ENCODE peak calls at places on chromosomes 16 and 17, in nine cellular contexts. X is PC-3, A is neural progenitor cell, I is brain microvascular endothelial cell, M is ovary, C is heart right ventricle, Y is fibroblast of lung, E is A549, W is thoracic aorta. L is an unnamed sample.

GRCh38 chr16:88084881-88085280 is 133.6 kb downstream of the BANP start:
- DNase-seq in E (no peak), X (no peak), C (no peak), I (no peak), M (no peak), Y (peak), A (no peak), W (no peak), L (no peak)

GRCh38 chr17:9253308-9253707 is 232.0 kb downstream of the NTN1 start:
- DNase-seq in C (no peak), E (no peak), I (no peak), Y (no peak), X (no peak), M (no peak), A (no peak), W (no peak), L (no peak)

GRCh38 chr17:146983-147761 is 9.8 kb downstream of the SCGB1C2 start:
- DNase-seq in A (no peak), E (no peak), Y (no peak), M (peak), X (no peak), C (peak), W (no peak), I (no peak), L (peak)

GRCh38 chr17:44767493-44767892 is 8.7 kb downstream of the ADAM11 start:
- DNase-seq in I (no peak), E (no peak), X (no peak), W (no peak), A (peak), Y (no peak), M (no peak), C (no peak), L (no peak)

GRCh38 chr16:12258806-12259205 is 282.3 kb downstream of the SNX29 start:
- DNase-seq in I (no peak), E (no peak), W (no peak), X (no peak), A (no peak), C (no peak), Y (no peak), M (no peak), L (no peak)

GRCh38 chr16:54326266-54326662 is 39.7 kb upstream of the IRX3 start:
- DNase-seq in W (no peak), Y (peak), C (no peak), E (no peak), A (no peak), X (no peak), I (no peak), M (no peak), L (peak)

GRCh38 chr17:83110755-83111154 is 31.3 kb downstream of the METRNL start:
- DNase-seq in A (no peak), X (no peak), C (no peak), I (peak), M (no peak), E (no peak), Y (no peak), W (no peak), L (no peak)

GRCh38 chr17:20262116-20262977 is 205.0 kb downstream of the LGALS9B start:
- DNase-seq in W (no peak), I (no peak), A (no peak), M (no peak), X (no peak), E (no peak), C (no peak), Y (peak), L (no peak)

DNA sequence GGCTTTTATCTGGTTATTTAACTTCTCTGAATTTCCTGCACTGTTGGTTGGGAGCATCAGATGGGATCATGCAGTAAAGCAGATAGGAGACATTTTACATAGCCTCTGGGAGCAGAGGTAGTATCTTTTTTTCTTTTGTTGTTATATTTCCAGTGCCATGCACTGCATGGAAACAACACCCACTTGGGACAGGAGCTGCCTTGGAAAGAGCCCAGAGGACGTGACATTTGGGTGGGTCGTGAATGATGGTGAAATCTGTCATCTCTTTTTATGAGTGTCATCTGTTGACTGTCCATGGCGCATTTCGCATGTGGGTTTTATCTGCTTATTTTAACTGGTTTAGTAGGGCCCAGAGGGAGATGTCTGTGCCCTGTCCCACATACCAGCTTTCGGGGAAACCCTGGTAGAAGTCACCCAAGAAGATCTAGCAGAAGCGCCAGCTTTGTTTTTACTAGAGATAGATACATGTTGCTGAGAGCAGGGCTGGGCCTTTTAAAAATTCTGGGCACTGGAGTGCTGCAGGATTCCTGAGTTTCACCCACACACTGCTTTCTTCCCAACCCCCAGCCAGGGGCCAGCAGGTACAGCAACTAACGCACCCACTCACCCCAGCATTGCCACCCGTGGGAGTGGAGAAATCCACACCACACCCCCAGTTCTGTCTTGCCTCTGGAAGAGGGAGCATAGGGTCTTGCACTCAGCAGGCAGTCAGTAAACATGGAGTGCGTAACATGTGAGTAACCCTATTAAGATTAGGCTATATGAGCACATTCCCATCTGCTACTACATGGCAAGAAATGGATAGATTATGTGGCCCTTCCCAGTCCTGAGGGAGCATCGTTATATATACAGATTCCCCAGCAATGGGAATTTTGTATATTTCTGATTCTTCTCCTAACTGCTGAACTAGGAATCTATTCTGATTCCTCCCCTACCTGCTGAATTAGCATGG is 8.4 kb upstream of the TERF2 start:
- DNase-seq in W (no peak), E (no peak), Y (no peak), X (peak), C (no peak), M (no peak), A (no peak), I (no peak), L (no peak)
- H3K27ac ChIP-seq in W (no peak), E (peak), Y (no peak), X (peak), C (no peak), M (no peak), A (no peak), I (no peak), L (no peak)

GRCh38 chr16:67803894-67804293 is 2.5 kb downstream of the RANBP10 start:
- DNase-seq in E (no peak), W (no peak), Y (no peak), M (no peak), I (no peak), A (no peak), C (no peak), X (no peak), L (no peak)

GRCh38 chr16:67805718-67806427 is 487 bp downstream of the RANBP10 start:
- DNase-seq in E (no peak), C (no peak), Y (no peak), W (no peak), M (no peak), X (no peak), I (no peak), A (peak), L (no peak)

GRCh38 chr16:67804853-67805542 is 1.4 kb downstream of the RANBP10 start:
- DNase-seq in I (no peak), X (peak), A (no peak), C (no peak), M (no peak), W (no peak), E (no peak), Y (no peak), L (no peak)

GRCh38 chr16:67806428-67807147 is at the start of the genes RANBP10 and TSNAXIP1:
- DNase-seq in M (peak), W (peak), I (peak), X (peak), C (peak), Y (peak), E (peak), A (peak), L (peak)

GRCh38 chr16:67807148-67807682 is 526 bp downstream of the TSNAXIP1 start:
- DNase-seq in M (no peak), E (no peak), A (no peak), X (no peak), I (no peak), Y (no peak), C (no peak), W (no peak), L (no peak)
- TF ChIP-seq CTCF in M (no peak), E (no peak), A (peak), X (no peak), I (peak), Y (no peak), C (peak), W (no peak), L (no peak)

GRCh38 chr16:67683767-67684166 is 17.2 kb downstream of the C16orf86 start:
- DNase-seq in X (peak), C (no peak), A (no peak), W (no peak), E (no peak), Y (no peak), M (no peak), I (no peak), L (no peak)

GRCh38 chr16:67679935-67680897 is 13.6 kb downstream of the C16orf86 start:
- DNase-seq in Y (no peak), X (no peak), C (no peak), I (no peak), E (no peak), M (no peak), A (no peak), W (no peak), L (no peak)

GRCh38 chr16:67685388-67686112 is 18.9 kb downstream of the C16orf86 start:
- DNase-seq in I (no peak), Y (no peak), M (no peak), E (no peak), W (no peak), X (no peak), A (no peak), C (no peak), L (no peak)
- H3K27ac ChIP-seq in I (no peak), Y (no peak), M (no peak), E (no peak), W (no peak), X (peak), A (no peak), C (peak), L (no peak)

GRCh38 chr16:1745900-1746692 is 25.2 kb downstream of the NME3 start:
- DNase-seq in M (no peak), X (peak), C (no peak), I (peak), E (no peak), W (no peak), A (no peak), Y (peak), L (no peak)
- TF ChIP-seq CTCF in M (no peak), X (no peak), C (no peak), I (no peak), E (no peak), W (no peak), A (no peak), Y (no peak), L (no peak)

GRCh38 chr16:19183187-19183586 is 15.1 kb downstream of the SYT17 start:
- DNase-seq in A (no peak), E (no peak), X (no peak), Y (no peak), W (no peak), I (no peak), C (no peak), M (no peak), L (no peak)

GRCh38 chr16:19182487-19182886 is 14.4 kb downstream of the SYT17 start:
- DNase-seq in C (no peak), E (no peak), I (no peak), X (no peak), A (no peak), M (no peak), Y (no peak), W (no peak), L (no peak)

GRCh38 chr16:19186403-19186802 is 18.4 kb downstream of the SYT17 start:
- DNase-seq in W (no peak), C (no peak), A (no peak), X (no peak), E (no peak), M (no peak), I (peak), Y (peak), L (no peak)

GRCh38 chr16:19185510-19185851 is 17.4 kb downstream of the SYT17 start:
- DNase-seq in I (no peak), M (no peak), A (no peak), Y (no peak), C (no peak), X (no peak), W (no peak), E (no peak), L (no peak)

GRCh38 chr16:19184823-19185509 is 16.9 kb downstream of the SYT17 start:
- DNase-seq in E (no peak), W (no peak), I (peak), Y (peak), X (no peak), A (no peak), C (no peak), M (no peak), L (no peak)
- H3K27ac ChIP-seq in E (peak), W (no peak), I (no peak), Y (no peak), X (no peak), A (no peak), C (no peak), M (no peak), L (no peak)

DNA sequence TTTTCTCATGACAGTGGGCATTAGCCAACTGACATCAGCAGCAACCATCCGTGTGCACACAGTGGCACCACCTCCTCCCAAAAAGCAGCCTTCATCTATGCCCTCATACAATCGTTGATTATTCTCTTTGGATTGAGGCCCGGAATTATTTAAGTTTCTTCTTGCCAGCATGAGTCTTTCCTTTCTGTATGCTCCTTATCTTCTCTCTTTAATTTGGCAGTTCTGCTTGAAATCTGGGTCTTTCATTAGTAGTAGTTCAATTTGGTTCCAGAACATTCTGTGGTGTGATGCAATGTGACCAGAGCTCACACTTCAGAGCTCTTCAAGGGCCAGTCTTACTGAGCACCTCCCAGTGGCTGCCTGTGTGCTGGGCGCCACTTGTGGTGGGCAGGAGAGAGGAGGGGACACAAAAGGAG is 52.2 kb upstream of the STH start:
- DNase-seq in C (no peak), X (no peak), E (no peak), Y (no peak), M (no peak), I (no peak), W (no peak), A (no peak), L (no peak)
- TF ChIP-seq CTCF in C (no peak), X (no peak), E (no peak), Y (no peak), M (no peak), I (no peak), W (no peak), A (no peak), L (no peak)

GRCh38 chr16:46911650-46912049 is 27.5 kb downstream of the GPT2 start:
- DNase-seq in A (no peak), E (no peak), I (no peak), M (no peak), C (no peak), Y (no peak), X (no peak), W (no peak), L (no peak)
- H3K27ac ChIP-seq in A (no peak), E (no peak), I (no peak), M (no peak), C (no peak), Y (no peak), X (no peak), W (no peak), L (no peak)

DNA sequence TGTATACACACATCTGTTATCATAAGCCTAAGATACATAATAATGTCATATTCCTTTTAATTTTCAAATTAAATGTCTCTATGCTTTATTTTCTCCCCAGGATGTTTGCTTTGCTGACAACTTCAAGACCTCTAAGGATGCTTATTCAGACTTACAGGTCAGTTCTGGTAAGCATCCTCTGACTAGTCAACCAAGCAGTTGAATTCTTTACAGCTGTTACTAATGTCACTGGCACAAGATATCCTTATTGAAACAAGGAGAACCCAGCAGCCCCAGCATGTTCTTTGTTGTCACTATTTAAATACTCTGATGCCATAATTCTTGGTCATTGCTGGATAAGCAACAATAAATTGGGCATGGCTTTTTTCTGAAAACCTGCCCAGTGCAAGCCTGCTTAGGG is 232.3 kb upstream of the PMFBP1 start:
- DNase-seq in E (no peak), X (peak), M (no peak), I (no peak), A (no peak), Y (peak), C (no peak), W (no peak), L (no peak)
- TF ChIP-seq CTCF in E (no peak), X (no peak), M (no peak), I (no peak), A (no peak), Y (no peak), C (no peak), W (no peak), L (no peak)

L was measured in testis.